ENCODE peak calls at places on chromosomes 12 and 14, in four cellular contexts. C is CD8-positive, alpha-beta memory T cell; M is stomach; A is activated CD8-positive, alpha-beta memory T cell treated with anti-CD3 and anti-CD28 coated beads, Interleukin-2, amount 50 U/mL, for 48 hours. O is an unnamed sample.
A peak's percentile ranks its signal among the peaks of the same experiment; 100 is the strongest.

GRCh38 chr12:120388711-120389431 is 19.9 kb upstream of the MSI1 start:
- DNase-seq in C (no peak), A (no peak), M (no peak), O (no peak)

GRCh38 chr12:1277905-1278304 is 286.9 kb downstream of the ERC1 start:
- DNase-seq in C (peak; percentile 68), A (no peak), M (no peak), O (no peak)

GRCh38 chr12:124011435-124012124 is 38.6 kb downstream of the ZNF664 start:
- DNase-seq in A (no peak), M (no peak), C (no peak), O (no peak)

GRCh38 chr12:25495336-25496097 is 57.6 kb downstream of the LMNTD1 start:
- DNase-seq in A (no peak), C (no peak), M (no peak), O (no peak)

GRCh38 chr14:77603654-77604270 is 12.7 kb downstream of the SPTLC2 start:
- DNase-seq in A (no peak), C (no peak), M (no peak), O (no peak)

GRCh38 chr12:102811125-102811737 is 105.8 kb downstream of the PAH start:
- DNase-seq in M (no peak), A (no peak), C (no peak), O (no peak)

GRCh38 chr12:109804820-109805761 is 28.1 kb downstream of the TRPV4 start:
- DNase-seq in C (peak; percentile 82), M (peak; percentile 72), A (peak; percentile 88), O (peak; percentile 75)

GRCh38 chr12:53843545-53843944 is 91.8 kb upstream of the CISTR start:
- DNase-seq in A (no peak), C (no peak), M (no peak), O (no peak)

GRCh38 chr12:64099430-64099829 is 122.7 kb downstream of the KICS2 start:
- DNase-seq in C (no peak), A (no peak), M (no peak), O (no peak)

O was measured in heart right ventricle.